ENCODE peak calls at places on chromosomes 6 and 20, in nine cellular contexts. A is fibroblast of lung, X is upper lobe of right lung, H is H1, O is HCT116, V is cardiac muscle cell, Z is sigmoid colon, T is A549, D is Peyer's patch. L is an unnamed sample.

GRCh38 chr6:128112494-128112893 is 211.6 kb upstream of the THEMIS start:
- DNase-seq in A (peak; percentile 44), H (no peak), X (no peak), Z (no peak), O (no peak), D (no peak), T (no peak), V (no peak), L (no peak)

GRCh38 chr6:112432853-112433252 is 85.7 kb downstream of the RFPL4B start:
- DNase-seq in A (no peak), H (no peak), V (no peak), Z (no peak), D (no peak), O (no peak), X (no peak), T (no peak), L (no peak)

GRCh38 chr6:118876814-118877213 is 17.1 kb upstream of the ASF1A start:
- DNase-seq in O (no peak), X (no peak), A (peak; percentile 54), H (no peak), V (peak; percentile 53), Z (no peak), D (no peak), T (no peak), L (no peak)

GRCh38 chr6:73391735-73392134 is 2.9 kb upstream of the DDX43 start:
- DNase-seq in Z (no peak), T (no peak), D (no peak), A (no peak), X (no peak), O (no peak), V (no peak), H (no peak), L (no peak)

GRCh38 chr6:33456156-33456555 is 1.8 kb downstream of the ZBTB9 start:
- DNase-seq in H (no peak), Z (no peak), A (no peak), D (peak; percentile 41), T (no peak), V (no peak), O (no peak), X (no peak), L (no peak)

GRCh38 chr6:31727034-31727716 is 1.9 kb downstream of the DDAH2 start:
- DNase-seq in A (no peak), O (no peak), T (no peak), H (no peak), D (peak; percentile 77), X (no peak), Z (peak; percentile 73), V (no peak), L (peak; percentile 65)

GRCh38 chr6:99416226-99416625 is 8.9 kb downstream of the PNISR start:
- DNase-seq in T (no peak), V (no peak), D (no peak), Z (no peak), X (no peak), A (no peak), O (no peak), H (no peak), L (no peak)

GRCh38 chr20:298755-299391 is 1.5 kb downstream of the ZCCHC3 start:
- DNase-seq in A (no peak), O (no peak), D (no peak), Z (no peak), V (no peak), H (no peak), T (no peak), X (no peak), L (no peak)

GRCh38 chr6:35687658-35688604 is 784 bp downstream of the FKBP5 start:
- DNase-seq in A (peak; percentile 49), D (peak; percentile 85), V (peak; percentile 54), O (peak; percentile 18), T (peak; percentile 22), X (peak; percentile 86), H (no peak), Z (peak; percentile 84), L (peak; percentile 87)

GRCh38 chr6:135909737-135910387 is 58.4 kb downstream of the PDE7B start:
- DNase-seq in H (peak; percentile 44), V (peak; percentile 66), O (peak; percentile 76), Z (no peak), T (peak; percentile 7), X (no peak), A (peak; percentile 57), D (peak; percentile 70), L (peak; percentile 49)

GRCh38 chr20:34948030-34948429 is 7.6 kb downstream of the GSS start:
- DNase-seq in O (no peak), T (no peak), H (no peak), X (no peak), Z (no peak), D (no peak), A (peak; percentile 67), V (peak; percentile 56), L (no peak)

GRCh38 chr20:10708342-10709185 is 34.8 kb upstream of the JAG1 start:
- DNase-seq in X (no peak), A (peak; percentile 90), T (peak; percentile 39), D (no peak), H (no peak), V (peak; percentile 73), Z (no peak), O (no peak), L (no peak)

DNA sequence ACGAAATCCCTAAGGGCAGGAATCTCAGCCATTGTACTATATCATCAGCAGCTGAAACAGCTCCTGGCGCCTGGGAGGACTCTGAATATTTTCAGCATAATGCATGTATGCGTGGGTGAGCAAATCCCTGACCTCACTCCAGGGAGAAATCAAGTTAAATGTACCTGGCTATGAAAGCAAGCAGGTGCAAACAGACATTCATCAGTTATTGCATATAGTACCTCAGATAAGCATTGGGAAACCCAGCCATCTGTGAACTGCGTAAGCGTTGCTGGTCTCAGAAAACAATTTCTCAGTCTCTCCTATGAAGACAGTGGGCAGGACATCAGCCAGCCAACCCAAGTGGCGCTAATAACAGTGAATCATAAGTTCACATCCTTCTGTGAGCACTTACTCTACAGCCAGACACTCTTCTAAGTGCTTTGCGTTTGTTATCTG is 622.6 kb downstream of the EPM2A start:
- DNase-seq in H (no peak), A (no peak), T (no peak), Z (no peak), X (no peak), D (no peak), O (no peak), V (no peak), L (no peak)
- H3K27ac ChIP-seq in H (no peak overlapping the region), A (no peak overlapping the region), T (no peak overlapping the region), Z (no peak overlapping the region), X (no peak overlapping the region), D (no peak overlapping the region), O (no peak overlapping the region), V (no peak overlapping the region), L (no peak overlapping the region)

GRCh38 chr20:61350500-61351250 is 98.6 kb downstream of the CDH4 start:
- DNase-seq in O (no peak), A (no peak), V (no peak), H (no peak), X (no peak), Z (peak; percentile 26), D (no peak), T (no peak), L (no peak)
- TF ChIP-seq CTCF in O (no peak), A (no peak), V (no peak), H (peak; percentile 41), X (no peak), Z (no peak), D (no peak), T (no peak), L (no peak)

DNA sequence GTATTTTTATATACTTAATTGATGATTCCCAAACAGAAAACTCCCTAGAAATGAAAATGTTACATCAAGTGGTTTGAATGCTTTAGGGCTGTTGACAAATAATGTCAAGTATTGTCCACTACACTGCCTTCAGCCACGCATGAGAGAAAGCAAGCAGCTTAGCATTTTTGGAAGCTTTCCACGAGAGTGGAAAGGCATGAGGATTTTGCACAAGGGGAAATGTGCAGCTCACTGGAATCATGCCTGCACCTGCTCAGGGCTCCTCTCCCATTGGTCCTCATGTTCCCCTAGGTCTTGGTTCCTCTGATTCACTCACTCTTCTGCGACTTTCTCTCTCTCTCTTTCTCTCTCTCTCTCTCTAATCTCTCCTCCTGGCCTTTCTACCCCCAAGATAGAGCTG is 439.5 kb upstream of the CDH4 start:
- DNase-seq in T (no peak), V (no peak), X (no peak), O (no peak), Z (no peak), H (no peak), A (no peak), D (no peak), L (no peak)
- H3K9me3 ChIP-seq in T (no peaks in the 10 kb centered on the region), V (no peaks in the 10 kb centered on the region), X (no peaks in the 10 kb centered on the region), O (peaks cover 32% of the 10 kb centered on the region), Z (no peaks in the 10 kb centered on the region), H (peaks cover 8% of the 10 kb centered on the region), A (no peaks in the 10 kb centered on the region), D (no peaks in the 10 kb centered on the region), L (no peaks in the 10 kb centered on the region)

GRCh38 chr6:167306401-167306998 is 15.4 kb downstream of the UNC93A start:
- DNase-seq in T (peak; percentile 6), Z (no peak), A (no peak), O (peak; percentile 16), X (no peak), V (peak; percentile 33), D (peak; percentile 36), H (no peak), L (no peak)
- H3K27ac ChIP-seq in T (no peak overlapping the region), Z (peak overlapping the region; percentile 34), A (no peak overlapping the region), O (no peak overlapping the region), X (no peak overlapping the region), V (no peak overlapping the region), D (no peak overlapping the region), H (no peak overlapping the region), L (no peak overlapping the region)

GRCh38 chr6:108133594-108134179 is 32.1 kb upstream of the NR2E1 start:
- DNase-seq in D (peak; percentile 73), O (peak; percentile 66), Z (peak; percentile 75), V (peak; percentile 79), H (peak; percentile 79), A (peak; percentile 56), T (peak; percentile 58), X (peak; percentile 81), L (peak; percentile 80)
- TF ChIP-seq CTCF in D (no peak), O (no peak), Z (no peak), V (no peak), H (no peak), A (no peak), T (no peak), X (no peak), L (no peak)

GRCh38 chr6:66082914-66083313 is 375.9 kb upstream of the EYS start:
- DNase-seq in T (no peak), O (no peak), A (no peak), H (no peak), Z (no peak), X (no peak), V (no peak), D (no peak), L (no peak)
- H3K9me3 ChIP-seq in T (no peaks in the 10 kb centered on the region), O (peaks cover 31% of the 10 kb centered on the region), A (no peaks in the 10 kb centered on the region), H (peaks cover 12% of the 10 kb centered on the region), Z (peaks cover 5% of the 10 kb centered on the region), X (peaks cover 4% of the 10 kb centered on the region), V (no peaks in the 10 kb centered on the region), D (no peaks in the 10 kb centered on the region), L (peaks cover 3% of the 10 kb centered on the region)

DNA sequence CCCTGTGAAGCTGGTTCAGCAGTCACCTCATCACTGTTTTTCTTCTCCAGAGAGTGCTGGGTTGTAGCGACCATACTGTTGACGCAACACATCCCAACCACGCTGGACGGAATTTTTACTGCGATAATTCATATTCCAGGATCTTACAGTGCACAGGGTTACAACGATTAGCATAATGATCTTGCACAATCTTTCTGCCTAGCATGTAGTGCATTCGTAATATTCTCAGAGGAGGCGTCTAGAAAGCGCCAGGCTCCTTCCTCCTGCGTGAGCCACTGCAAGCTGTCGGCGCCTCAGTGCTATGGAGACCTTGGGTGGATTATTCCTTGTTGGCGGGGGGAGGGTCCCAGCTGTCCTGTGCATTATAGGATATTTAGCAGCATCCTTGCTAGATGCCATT is 137.1 kb downstream of the MTHFD1L start:
- DNase-seq in T (no peak), H (no peak), V (peak; percentile 75), Z (no peak), A (peak; percentile 87), O (no peak), X (no peak), D (no peak), L (no peak)
- H3K27ac ChIP-seq in T (no peak overlapping the region), H (no peak overlapping the region), V (no peak overlapping the region), Z (peak overlapping the region; percentile 10), A (no peak overlapping the region), O (no peak overlapping the region), X (no peak overlapping the region), D (no peak overlapping the region), L (no peak overlapping the region)

L was measured in kidney.